ENCODE peak calls at places on chromosomes 5 and 9, in six cellular contexts. U is pancreas, L is heart right ventricle, R is cardiac muscle cell, H is foreskin fibroblast, D is GM13976. J is an unnamed sample.

GRCh38 chr9:19127881-19128719 is 808 bp upstream of the PLIN2 start:
- DNase-seq in H (peak), L (peak), U (no peak), R (peak), D (no peak), J (no peak)

GRCh38 chr5:107058239-107058638 is 612.5 kb downstream of the EFNA5 start:
- DNase-seq in L (no peak), R (no peak), U (no peak), D (no peak), H (peak), J (no peak)

GRCh38 chr9:131618071-131618479 is 72.8 kb downstream of the PRRT1B start:
- DNase-seq in R (peak), U (peak), L (peak), D (no peak), H (no peak), J (no peak)

GRCh38 chr5:124342586-124342985 is 403.9 kb downstream of the ZNF608 start:
- DNase-seq in L (no peak), R (peak), H (peak), U (no peak), D (no peak), J (no peak)

GRCh38 chr9:126494264-126494663 is 119.5 kb upstream of the LMX1B start:
- DNase-seq in U (no peak), H (no peak), D (no peak), L (no peak), R (no peak), J (no peak)

GRCh38 chr9:35232867-35233544 is 71.2 kb downstream of the UNC13B start:
- DNase-seq in H (no peak), R (no peak), L (no peak), U (no peak), D (no peak), J (no peak)

GRCh38 chr9:113781381-113781780 is 94.7 kb upstream of the ZNF618 start:
- DNase-seq in D (no peak), L (no peak), U (no peak), R (no peak), H (no peak), J (no peak)

GRCh38 chr5:118506453-118506852 is 481.9 kb downstream of the DTWD2 start:
- DNase-seq in D (no peak), R (no peak), U (no peak), L (no peak), H (no peak), J (no peak)

GRCh38 chr5:175746851-175747250 is 89.0 kb downstream of the HRH2 start:
- DNase-seq in R (peak), L (no peak), D (no peak), U (no peak), H (peak), J (no peak)

GRCh38 chr9:122941560-122942234 is 877 bp downstream of the RABGAP1 start:
- DNase-seq in L (no peak), D (peak), U (no peak), H (peak), R (peak), J (no peak)

GRCh38 chr9:84387821-84388220 is 47.3 kb upstream of the SLC28A3 start:
- DNase-seq in R (peak), H (no peak), U (no peak), D (no peak), L (no peak), J (no peak)

GRCh38 chr5:106749826-106750225 is 920.9 kb downstream of the EFNA5 start:
- DNase-seq in U (no peak), D (no peak), H (no peak), R (no peak), L (no peak), J (no peak)

GRCh38 chr9:114226289-114227055 is 71.1 kb downstream of the COL27A1 start:
- DNase-seq in U (no peak), L (no peak), H (no peak), D (no peak), R (no peak), J (no peak)

GRCh38 chr5:38339446-38339845 is 81.1 kb downstream of the EGFLAM start:
- DNase-seq in H (no peak), R (no peak), D (no peak), U (no peak), L (no peak), J (no peak)

GRCh38 chr5:135694906-135695305 is 116.1 kb upstream of the CXCL14 start:
- DNase-seq in D (no peak), U (no peak), L (no peak), R (no peak), H (no peak), J (no peak)

GRCh38 chr9:127887792-127888191 is 10.3 kb upstream of the AK1 start:
- DNase-seq in H (peak), R (no peak), U (no peak), L (no peak), D (no peak), J (no peak)

GRCh38 chr5:88724201-88724600 is 158.8 kb downstream of the MEF2C start:
- DNase-seq in U (no peak), R (peak), L (no peak), H (peak), D (no peak), J (no peak)

GRCh38 chr5:174187001-174187400 is 141.5 kb downstream of the NSG2 start:
- DNase-seq in R (no peak), L (no peak), H (no peak), D (no peak), U (no peak), J (no peak)

GRCh38 chr5:77768978-77769377 is 7.2 kb downstream of the TBCA start:
- DNase-seq in L (no peak), H (no peak), D (no peak), U (no peak), R (no peak), J (no peak)

GRCh38 chr5:79938468-79938867 is 52.6 kb downstream of the MTX3 start:
- DNase-seq in D (no peak), H (no peak), R (no peak), U (no peak), L (no peak), J (no peak)

GRCh38 chr9:137740311-137740710 is 121.5 kb downstream of the EHMT1 start:
- DNase-seq in D (no peak), U (no peak), H (peak), L (peak), R (peak), J (no peak)

GRCh38 chr5:148687427-148687826 is 33.1 kb upstream of the HTR4 start:
- DNase-seq in U (peak), R (peak), L (no peak), H (peak), D (no peak), J (no peak)

GRCh38 chr5:56829137-56829536 is 13.8 kb downstream of the MAP3K1 start:
- DNase-seq in H (no peak), U (no peak), R (no peak), D (no peak), L (no peak), J (no peak)

GRCh38 chr5:160547872-160548271 is 126.2 kb downstream of the PTTG1 start:
- DNase-seq in D (no peak), R (no peak), U (no peak), H (no peak), L (no peak), J (no peak)

GRCh38 chr9:89122944-89123343 is 55.7 kb downstream of the SHC3 start:
- DNase-seq in U (no peak), D (no peak), R (peak), H (peak), L (no peak), J (peak)

GRCh38 chr5:170638454-170639220 is 134.8 kb downstream of the KCNIP1 start:
- DNase-seq in R (peak), D (peak), L (peak), U (peak), H (peak), J (no peak)

GRCh38 chr5:178515019-178515418 is 75.2 kb downstream of the COL23A1 start:
- DNase-seq in U (no peak), L (no peak), D (no peak), R (no peak), H (no peak), J (no peak)

GRCh38 chr9:21141427-21141882 is at the start of gene IFNW1:
- DNase-seq in H (peak), D (peak), U (no peak), R (no peak), L (no peak), J (no peak)

GRCh38 chr5:180869587-180869986 is 8.5 kb upstream of the ZFP62 start:
- DNase-seq in H (no peak), U (peak), L (no peak), R (no peak), D (no peak), J (no peak)

GRCh38 chr9:112112941-112113399 is 62.1 kb downstream of the SUSD1 start:
- DNase-seq in L (no peak), D (peak), U (peak), H (peak), R (peak), J (no peak)

GRCh38 chr5:122153230-122153629 is 23.9 kb downstream of the ZNF474 start:
- DNase-seq in L (no peak), H (peak), D (no peak), U (no peak), R (peak), J (no peak)

GRCh38 chr5:174448662-174449061 is 275.7 kb upstream of the MSX2 start:
- DNase-seq in U (no peak), L (no peak), H (no peak), D (no peak), R (no peak), J (no peak)

GRCh38 chr5:136901-137300 is 44.9 kb downstream of the PLEKHG4B start:
- DNase-seq in R (no peak), H (no peak), U (no peak), L (no peak), D (no peak), J (no peak)

GRCh38 chr5:33726422-33727165 is 165.2 kb downstream of the ADAMTS12 start:
- DNase-seq in U (no peak), L (peak), R (peak), H (peak), D (no peak), J (no peak)

GRCh38 chr9:34179528-34180138 is 790 bp downstream of the UBAP1 start:
- DNase-seq in R (peak), U (no peak), L (no peak), D (peak), H (peak), J (peak)

GRCh38 chr5:28542968-28543367 is 1504.6 kb upstream of the CDH9 start:
- DNase-seq in D (no peak), U (no peak), R (peak), H (peak), L (no peak), J (no peak)

GRCh38 chr5:160507181-160507811 is 85.6 kb downstream of the PTTG1 start:
- DNase-seq in H (peak), U (no peak), L (no peak), D (no peak), R (peak), J (no peak)

GRCh38 chr5:116990010-116990409 is 415.4 kb upstream of the SEMA6A start:
- DNase-seq in R (no peak), U (no peak), L (no peak), D (no peak), H (no peak), J (no peak)

GRCh38 chr5:150206076-150206779 is 16.4 kb downstream of the SLC6A7 start:
- DNase-seq in L (no peak), H (no peak), R (no peak), U (no peak), D (no peak), J (no peak)

GRCh38 chr5:150202501-150202900 is 12.6 kb downstream of the SLC6A7 start:
- DNase-seq in D (no peak), H (no peak), R (no peak), L (no peak), U (no peak), J (no peak)

GRCh38 chr5:150206780-150207115 is 16.9 kb downstream of the SLC6A7 start:
- DNase-seq in U (no peak), L (no peak), R (no peak), D (no peak), H (no peak), J (no peak)

GRCh38 chr5:150203832-150204587 is 14.1 kb downstream of the SLC6A7 start:
- DNase-seq in L (no peak), U (no peak), H (no peak), D (no peak), R (no peak), J (no peak)

DNA sequence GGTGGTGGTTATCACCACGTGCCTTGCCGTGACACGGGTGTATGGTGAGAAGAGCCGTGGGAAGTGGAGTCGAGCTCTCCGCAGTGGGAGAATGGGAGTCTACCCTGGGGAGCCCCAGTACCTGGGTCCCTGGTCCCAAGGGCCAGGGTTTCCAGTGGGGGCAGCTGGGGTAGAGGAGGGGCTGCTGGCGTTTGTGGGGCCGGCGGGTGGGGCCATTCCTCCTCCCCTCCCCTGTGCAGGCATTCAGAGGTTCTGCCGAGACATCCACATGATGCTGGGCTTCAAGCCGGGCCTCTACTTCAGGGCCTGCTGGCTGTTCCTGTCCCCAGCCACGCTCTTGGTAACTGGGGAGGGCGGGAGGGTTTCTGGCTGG is 14.7 kb downstream of the SLC6A7 start:
- DNase-seq in L (no peak), U (no peak), R (no peak), D (no peak), H (no peak), J (no peak)
- TF ChIP-seq CTCF in L (no peak), U (no peak), R (no peak), D (no peak), H (no peak), J (no peak)

DNA sequence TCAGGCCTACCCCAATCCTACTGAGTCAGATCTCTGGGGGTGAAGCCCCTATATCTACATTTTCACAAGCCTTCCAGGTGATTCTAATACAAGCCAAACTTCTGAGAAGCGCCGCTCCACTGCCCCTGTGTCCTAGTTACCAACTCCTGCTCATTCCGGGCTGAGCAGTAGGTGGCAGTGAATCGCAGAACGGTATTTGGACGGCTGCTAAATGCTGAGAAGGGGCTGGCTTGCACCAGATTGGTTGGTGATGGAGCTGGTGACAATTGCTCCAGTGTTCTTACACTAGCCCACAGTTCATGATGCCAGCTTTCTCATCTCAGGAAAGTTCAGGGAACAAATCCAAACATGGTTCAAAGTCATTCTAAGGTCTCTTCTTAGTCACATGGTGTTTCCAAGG is 31.1 kb upstream of the FGF1 start:
- DNase-seq in R (peak), H (peak), U (peak), D (peak), L (peak), J (no peak)
- TF ChIP-seq CTCF in R (peak), H (peak), U (no peak), D (peak), L (peak), J (peak)

DNA sequence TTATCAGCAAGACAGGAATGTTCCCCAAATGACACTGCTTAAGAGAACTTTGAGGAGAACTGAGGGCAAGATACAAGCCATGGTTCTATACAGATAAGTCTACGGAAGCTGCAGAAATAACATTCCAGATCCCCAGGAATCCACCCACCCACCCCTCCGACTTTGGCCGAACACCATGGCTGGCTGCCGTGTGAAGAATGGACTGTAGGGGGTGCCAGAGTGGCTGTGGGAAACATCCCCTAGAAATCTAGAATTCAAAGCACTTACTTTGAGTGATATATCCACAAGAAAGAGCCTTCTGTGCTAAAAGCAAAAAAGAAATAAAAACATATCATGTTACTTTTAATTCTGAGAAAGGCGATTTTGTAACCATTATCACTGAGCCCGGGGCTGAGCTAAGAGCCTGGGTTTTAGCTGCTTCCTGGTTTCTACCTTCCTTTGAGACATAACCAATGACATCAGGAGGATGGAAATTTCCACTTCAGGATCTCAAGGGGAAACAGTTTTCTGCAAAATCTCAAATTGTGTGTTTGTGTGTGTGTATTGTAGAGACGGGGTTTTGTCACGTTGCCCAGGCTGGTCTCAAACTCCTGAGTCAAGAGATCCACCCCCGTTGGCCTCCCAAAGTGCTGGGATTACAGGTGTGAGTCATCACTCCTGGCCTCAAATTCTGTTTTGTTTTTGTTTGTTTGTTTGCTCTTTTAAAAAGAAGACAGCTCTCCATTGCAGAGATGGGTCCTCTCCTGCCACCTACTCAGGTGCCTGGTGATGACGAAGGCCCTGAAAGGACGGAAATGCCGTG is 36.4 kb downstream of the GGTA1 start:
- DNase-seq in L (peak), D (no peak), R (peak), U (peak), H (no peak), J (no peak)
- TF ChIP-seq CTCF in L (peak), D (peak), R (peak), U (peak), H (peak), J (peak)

GRCh38 chr5:64632251-64632650 is 58.1 kb upstream of the SHISAL2B start:
- DNase-seq in H (peak), U (no peak), R (no peak), D (no peak), L (no peak), J (no peak)

GRCh38 chr5:64637144-64637543 is 53.2 kb upstream of the SHISAL2B start:
- DNase-seq in H (peak), R (no peak), U (no peak), D (no peak), L (no peak), J (no peak)

GRCh38 chr5:64635056-64635686 is 55.1 kb upstream of the SHISAL2B start:
- DNase-seq in R (peak), H (peak), U (no peak), L (no peak), D (peak), J (no peak)

GRCh38 chr5:64637837-64638443 is 52.4 kb upstream of the SHISAL2B start:
- DNase-seq in D (no peak), L (no peak), R (no peak), U (no peak), H (peak), J (no peak)
- TF ChIP-seq CTCF in D (no peak), L (no peak), R (no peak), U (no peak), H (no peak), J (peak)

DNA sequence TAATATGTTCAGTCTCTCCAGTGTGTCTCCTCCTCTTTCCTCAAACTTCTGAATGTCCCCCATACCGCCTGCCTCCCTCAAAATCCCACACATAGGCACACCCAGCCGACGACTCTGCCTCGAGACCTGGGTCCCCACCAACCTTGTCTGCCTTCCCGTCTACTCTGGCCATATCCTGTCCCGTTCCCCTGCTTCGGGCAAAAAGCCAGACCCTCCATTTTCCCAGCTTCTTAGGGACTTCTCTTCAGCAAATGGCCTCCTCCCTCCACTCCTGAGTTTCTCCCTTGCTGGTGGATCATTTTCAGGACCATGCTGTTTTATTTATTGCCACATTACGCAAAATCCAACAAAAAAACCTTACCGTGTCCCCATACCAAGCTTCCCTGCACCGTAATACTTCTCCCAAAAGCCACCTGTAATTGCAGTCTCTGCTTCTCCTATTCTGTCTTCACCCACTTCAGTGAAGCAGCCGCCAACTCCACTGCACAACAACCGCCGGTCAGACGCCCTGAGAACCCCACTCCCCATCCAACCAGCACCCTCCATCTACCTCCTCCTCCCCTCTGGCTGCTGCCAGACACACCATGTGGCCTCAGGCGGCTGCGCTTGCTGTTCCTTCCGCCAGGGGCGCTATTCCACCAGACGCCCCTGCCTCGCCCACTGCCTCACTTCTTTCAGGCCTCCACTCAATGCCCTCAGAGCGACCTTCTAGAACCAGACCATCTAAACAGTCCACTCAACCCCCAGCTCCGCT is 117.0 kb downstream of the TRPM6 start:
- DNase-seq in L (no peak), H (no peak), D (peak), U (peak), R (peak), J (no peak)
- TF ChIP-seq CTCF in L (peak), H (peak), D (peak), U (peak), R (peak), J (peak)

DNA sequence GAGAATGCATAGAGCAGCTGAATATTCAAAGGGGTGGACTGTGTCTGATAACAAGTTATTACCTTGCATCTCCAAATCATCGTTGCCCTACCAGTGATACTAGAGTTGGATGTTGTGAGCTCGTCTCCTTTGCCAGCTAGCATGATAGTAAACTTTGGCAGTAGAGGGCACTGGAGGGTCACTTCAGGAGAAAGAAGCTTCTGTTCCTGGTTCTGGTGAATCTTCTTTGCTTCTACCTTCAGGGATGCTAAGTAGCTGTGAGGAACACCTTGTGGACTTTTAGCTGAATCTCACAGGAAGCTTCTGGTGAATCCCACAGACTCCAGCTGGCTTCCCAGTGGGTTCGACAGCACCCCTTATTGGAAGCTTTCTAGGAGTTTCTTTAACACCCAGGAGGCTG is 626.6 kb upstream of the SGCD start:
- DNase-seq in D (no peak), L (no peak), R (no peak), U (no peak), H (no peak), J (no peak)
- TF ChIP-seq CTCF in D (no peak), L (peak), R (no peak), U (no peak), H (peak), J (peak)

J was measured in AG09319.